ENCODE peak calls at places on chromosomes 16 and 17, in eight cellular contexts. F, I, H, B, R, X, V and Z are unnamed samples.

GRCh38 chr17:76268015-76268749 is 3.0 kb downstream of the UBALD2 start:
- DNase-seq in F (peak), I (peak), H (peak), B (no peak), R (peak), X (peak), V (peak), Z (peak)

GRCh38 chr17:50459081-50459676 is 9.5 kb downstream of the CHAD start:
- DNase-seq in F (no peak), I (peak), H (no peak), B (no peak), R (peak), X (no peak), V (peak), Z (no peak)

GRCh38 chr17:60525347-60525623 is 757 bp downstream of the APPBP2 start:
- DNase-seq in F (peak), I (peak), H (no peak), B (no peak), R (peak), X (no peak), V (no peak), Z (peak)

GRCh38 chr17:34847939-34848338 is 113.3 kb downstream of the CCT6B start:
- DNase-seq in F (no peak), I (no peak), H (no peak), B (no peak), R (no peak), X (no peak), V (no peak), Z (no peak)

GRCh38 chr16:77986021-77986420 is 36.3 kb upstream of the CLEC3A start:
- DNase-seq in F (no peak), I (no peak), H (no peak), B (no peak), R (no peak), X (no peak), V (no peak), Z (no peak)

GRCh38 chr16:84942786-84943185 is 68.5 kb downstream of the ZDHHC7 start:
- DNase-seq in F (no peak), I (peak), H (no peak), B (no peak), R (peak), X (no peak), V (peak), Z (peak)

GRCh38 chr17:34154916-34155730 is 100.0 kb upstream of the CCL2 start:
- DNase-seq in F (no peak), I (no peak), H (no peak), B (no peak), R (no peak), X (no peak), V (no peak), Z (no peak)

GRCh38 chr17:1490643-1491405 is 1.7 kb downstream of the MYO1C start:
- DNase-seq in F (peak), I (peak), H (peak), B (peak), R (peak), X (peak), V (no peak), Z (no peak)

GRCh38 chr17:2388020-2388704 is 12.7 kb downstream of the MNT start:
- DNase-seq in F (no peak), I (no peak), H (no peak), B (no peak), R (no peak), X (no peak), V (no peak), Z (no peak)

GRCh38 chr17:53264730-53265129 is 558.0 kb upstream of the KIF2B start:
- DNase-seq in F (no peak), I (no peak), H (no peak), B (no peak), R (no peak), X (no peak), V (no peak), Z (no peak)

GRCh38 chr16:82643136-82643535 is 16.4 kb downstream of the CDH13 start:
- DNase-seq in F (no peak), I (no peak), H (no peak), B (no peak), R (no peak), X (no peak), V (no peak), Z (no peak)

GRCh38 chr17:47733414-47734288 is 615 bp downstream of the TBX21 start:
- DNase-seq in F (no peak), I (peak), H (no peak), B (no peak), R (no peak), X (no peak), V (no peak), Z (no peak)

GRCh38 chr17:80246266-80246681 is 14.4 kb upstream of the RNF213 start:
- DNase-seq in F (no peak), I (no peak), H (peak), B (no peak), R (no peak), X (no peak), V (no peak), Z (no peak)

GRCh38 chr16:79714440-79714839 is 113.9 kb upstream of the MAF start:
- DNase-seq in F (no peak), I (no peak), H (no peak), B (no peak), R (no peak), X (no peak), V (no peak), Z (no peak)

GRCh38 chr17:72121164-72122001 is 563 bp downstream of the SOX9 start:
- DNase-seq in F (peak), I (peak), H (peak), B (peak), R (peak), X (peak), V (no peak), Z (peak)

GRCh38 chr17:35684046-35684802 is 47.2 kb upstream of the RASL10B start:
- DNase-seq in F (no peak), I (peak), H (no peak), B (no peak), R (peak), X (no peak), V (peak), Z (peak)

GRCh38 chr17:50452627-50453300 is 15.9 kb downstream of the CHAD start:
- DNase-seq in F (no peak), I (peak), H (no peak), B (peak), R (peak), X (no peak), V (no peak), Z (no peak)

GRCh38 chr16:495127-495748 is 32.3 kb upstream of the CAPN15 start:
- DNase-seq in F (no peak), I (peak), H (no peak), B (peak), R (peak), X (no peak), V (peak), Z (no peak)

GRCh38 chr16:57240872-57241271 is 4.2 kb upstream of the ARL2BP start:
- DNase-seq in F (no peak), I (no peak), H (no peak), B (no peak), R (no peak), X (no peak), V (no peak), Z (no peak)

GRCh38 chr16:84766978-84767773 is 52.6 kb upstream of the CRISPLD2 start:
- DNase-seq in F (no peak), I (no peak), H (no peak), B (no peak), R (no peak), X (no peak), V (no peak), Z (no peak)

GRCh38 chr17:7897773-7898172 is 9.2 kb downstream of the CHD3 start:
- DNase-seq in F (no peak), I (peak), H (no peak), B (no peak), R (peak), X (no peak), V (peak), Z (no peak)

GRCh38 chr17:61076649-61077048 is 323.0 kb upstream of the TBX2 start:
- DNase-seq in F (no peak), I (peak), H (no peak), B (no peak), R (peak), X (no peak), V (peak), Z (peak)

GRCh38 chr16:17724242-17724898 is 253.6 kb upstream of the XYLT1 start:
- DNase-seq in F (no peak), I (peak), H (no peak), B (no peak), R (no peak), X (no peak), V (peak), Z (peak)

GRCh38 chr17:27157297-27157696 is 136.6 kb upstream of the WSB1 start:
- DNase-seq in F (no peak), I (no peak), H (peak), B (no peak), R (no peak), X (no peak), V (no peak), Z (no peak)

GRCh38 chr17:48609754-48610281 is 999 bp downstream of the HOXB7 start:
- DNase-seq in F (no peak), I (no peak), H (no peak), B (no peak), R (no peak), X (no peak), V (no peak), Z (no peak)

GRCh38 chr16:75566889-75567255 is 693 bp downstream of the GABARAPL2 start:
- DNase-seq in F (no peak), I (peak), H (peak), B (no peak), R (peak), X (no peak), V (no peak), Z (no peak)

GRCh38 chr17:75540923-75541503 is 15.5 kb downstream of the LLGL2 start:
- DNase-seq in F (no peak), I (no peak), H (no peak), B (no peak), R (no peak), X (no peak), V (no peak), Z (no peak)

GRCh38 chr16:14464192-14464591 is 165.9 kb downstream of the PARN start:
- DNase-seq in F (no peak), I (no peak), H (no peak), B (no peak), R (no peak), X (no peak), V (no peak), Z (no peak)

GRCh38 chr17:74148901-74149596 is 54.4 kb upstream of the RPL38 start:
- DNase-seq in F (no peak), I (no peak), H (no peak), B (no peak), R (no peak), X (no peak), V (no peak), Z (no peak)

GRCh38 chr16:66491716-66492064 is 58.2 kb downstream of the TK2 start:
- DNase-seq in F (no peak), I (no peak), H (no peak), B (no peak), R (no peak), X (no peak), V (no peak), Z (no peak)

GRCh38 chr16:8851761-8852403 is 16.9 kb downstream of the CARHSP1 start:
- DNase-seq in F (no peak), I (no peak), H (no peak), B (no peak), R (no peak), X (no peak), V (no peak), Z (no peak)

GRCh38 chr17:73738751-73739575 is 94.7 kb upstream of the SDK2 start:
- DNase-seq in F (no peak), I (no peak), H (no peak), B (no peak), R (no peak), X (no peak), V (no peak), Z (no peak)

GRCh38 chr16:64892843-64893242 is 229.0 kb downstream of the CDH11 start:
- DNase-seq in F (no peak), I (peak), H (no peak), B (no peak), R (peak), X (no peak), V (peak), Z (peak)

GRCh38 chr16:26301516-26301915 is 609.8 kb downstream of the HS3ST4 start:
- DNase-seq in F (no peak), I (no peak), H (no peak), B (no peak), R (no peak), X (no peak), V (no peak), Z (no peak)

GRCh38 chr16:30382398-30383015 is at the start of gene SEPTIN1:
- DNase-seq in F (no peak), I (no peak), H (no peak), B (no peak), R (no peak), X (no peak), V (no peak), Z (no peak)

GRCh38 chr16:1769402-1770300 is 1.7 kb downstream of the NME3 start:
- DNase-seq in F (no peak), I (no peak), H (peak), B (no peak), R (no peak), X (no peak), V (no peak), Z (no peak)

GRCh38 chr17:42512246-42512645 is 23.8 kb upstream of the NAGLU start:
- DNase-seq in F (no peak), I (no peak), H (no peak), B (no peak), R (no peak), X (no peak), V (no peak), Z (no peak)

GRCh38 chr17:42514867-42515266 is 21.2 kb upstream of the NAGLU start:
- DNase-seq in F (no peak), I (no peak), H (no peak), B (no peak), R (no peak), X (no peak), V (no peak), Z (no peak)

GRCh38 chr17:42514279-42514678 is 21.8 kb upstream of the NAGLU start:
- DNase-seq in F (no peak), I (no peak), H (no peak), B (no peak), R (no peak), X (no peak), V (no peak), Z (no peak)

GRCh38 chr17:42512733-42513251 is 23.2 kb upstream of the NAGLU start:
- DNase-seq in F (no peak), I (no peak), H (no peak), B (no peak), R (no peak), X (no peak), V (no peak), Z (no peak)

GRCh38 chr17:42513686-42514085 is 22.4 kb upstream of the NAGLU start:
- DNase-seq in F (no peak), I (no peak), H (no peak), B (no peak), R (no peak), X (no peak), V (no peak), Z (no peak)
- H3K27ac ChIP-seq in F (no peak), I (no peak), H (peak), B (no peak), R (no peak), X (peak), V (no peak), Z (no peak)

GRCh38 chr17:81483862-81484194 is 28.8 kb downstream of the ACTG1 start:
- DNase-seq in F (peak), I (no peak), H (no peak), B (no peak), R (no peak), X (no peak), V (no peak), Z (no peak)
- H3K4me3 ChIP-seq in F (peak), I (peak), H (peak), B (no peak), R (peak), X (peak), V (peak), Z (no peak)

DNA sequence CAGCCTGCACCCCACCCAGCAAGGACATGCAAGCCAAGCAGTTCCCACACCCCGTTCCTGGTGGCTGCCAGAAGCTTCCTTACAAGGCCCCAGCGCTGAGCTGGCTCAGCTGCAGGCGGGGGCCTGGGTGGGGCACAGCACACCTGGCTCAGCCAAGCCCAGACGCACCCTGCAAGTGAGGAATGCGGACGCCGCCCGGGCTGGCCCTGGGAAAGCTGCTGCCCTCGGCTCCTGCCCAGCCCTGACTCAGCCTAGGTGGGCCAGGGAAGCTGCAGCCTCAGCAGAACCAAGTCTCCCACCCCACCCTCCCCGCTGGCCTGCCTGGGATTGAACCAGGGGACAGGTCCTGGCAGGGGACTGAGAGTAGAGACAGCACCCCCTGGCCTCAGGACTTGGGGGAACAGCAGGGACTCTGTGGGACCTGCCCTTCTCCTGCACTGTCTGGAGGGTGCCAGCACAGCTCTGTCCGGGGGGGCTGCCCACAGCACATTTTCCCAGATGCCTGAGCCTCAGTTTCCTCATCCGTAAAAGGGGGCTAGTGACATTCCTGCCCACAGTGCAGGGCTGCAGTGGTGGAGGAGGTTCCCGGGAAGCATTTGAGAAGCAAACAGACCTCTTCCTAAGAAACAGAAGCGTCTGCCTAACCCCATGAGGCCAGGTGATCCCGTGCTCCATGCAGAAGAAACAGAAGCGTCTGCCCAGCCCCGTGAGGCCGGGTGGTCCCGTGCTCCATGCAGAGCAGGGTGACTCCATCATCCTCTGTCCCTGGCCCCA is 29.9 kb upstream of the KRT17 start:
- DNase-seq in F (peak), I (no peak), H (peak), B (peak), R (no peak), X (no peak), V (no peak), Z (no peak)
- H3K27ac ChIP-seq in F (peak), I (no peak), H (no peak), B (peak), R (no peak), X (no peak), V (no peak), Z (no peak)

DNA sequence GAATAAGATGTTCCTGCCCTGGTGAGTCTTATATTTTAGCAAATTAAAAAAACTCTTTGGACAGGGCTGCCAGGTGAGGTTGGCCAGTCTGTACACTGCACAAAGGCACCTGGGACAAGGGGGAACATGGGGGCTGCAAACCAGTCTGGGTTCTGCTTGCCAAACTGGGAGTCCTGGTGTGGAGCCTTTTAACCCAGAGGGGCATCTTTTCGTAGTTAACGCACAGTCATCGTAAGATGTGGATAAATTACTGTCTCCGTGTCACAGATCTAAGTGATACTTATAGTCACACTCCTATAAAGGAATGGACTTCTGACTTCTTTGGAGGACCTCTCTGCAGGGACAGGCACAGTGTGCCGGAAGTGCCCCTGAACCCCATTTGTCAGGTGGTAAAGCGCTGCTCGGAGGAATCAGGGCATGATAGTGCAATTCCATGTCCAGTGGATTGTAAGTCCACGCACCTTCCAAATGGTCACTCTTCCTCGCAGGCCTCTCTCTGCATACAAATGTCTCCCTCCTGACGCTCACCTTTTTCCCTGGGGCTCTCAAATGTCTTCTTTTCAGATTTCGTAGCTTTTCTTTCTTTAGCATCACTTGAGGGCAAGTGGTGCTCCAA is 14.7 kb downstream of the DEXI start:
- DNase-seq in F (no peak), I (no peak), H (no peak), B (no peak), R (no peak), X (no peak), V (no peak), Z (no peak)
- H3K4me3 ChIP-seq in F (no peak), I (no peak), H (no peak), B (no peak), R (no peak), X (no peak), V (no peak), Z (no peak)

GRCh38 chr17:37177234-37177633 is 198.6 kb upstream of the C17orf78 start:
- DNase-seq in F (no peak), I (no peak), H (no peak), B (no peak), R (no peak), X (no peak), V (no peak), Z (no peak)
- H3K27ac ChIP-seq in F (no peak), I (no peak), H (no peak), B (no peak), R (peak), X (no peak), V (no peak), Z (peak)

GRCh38 chr16:31888735-31889134 is 15.1 kb downstream of the ZNF267 start:
- DNase-seq in F (no peak), I (no peak), H (no peak), B (no peak), R (no peak), X (no peak), V (no peak), Z (no peak)
- H3K4me3 ChIP-seq in F (no peak), I (no peak), H (no peak), B (no peak), R (no peak), X (no peak), V (no peak), Z (no peak)

DNA sequence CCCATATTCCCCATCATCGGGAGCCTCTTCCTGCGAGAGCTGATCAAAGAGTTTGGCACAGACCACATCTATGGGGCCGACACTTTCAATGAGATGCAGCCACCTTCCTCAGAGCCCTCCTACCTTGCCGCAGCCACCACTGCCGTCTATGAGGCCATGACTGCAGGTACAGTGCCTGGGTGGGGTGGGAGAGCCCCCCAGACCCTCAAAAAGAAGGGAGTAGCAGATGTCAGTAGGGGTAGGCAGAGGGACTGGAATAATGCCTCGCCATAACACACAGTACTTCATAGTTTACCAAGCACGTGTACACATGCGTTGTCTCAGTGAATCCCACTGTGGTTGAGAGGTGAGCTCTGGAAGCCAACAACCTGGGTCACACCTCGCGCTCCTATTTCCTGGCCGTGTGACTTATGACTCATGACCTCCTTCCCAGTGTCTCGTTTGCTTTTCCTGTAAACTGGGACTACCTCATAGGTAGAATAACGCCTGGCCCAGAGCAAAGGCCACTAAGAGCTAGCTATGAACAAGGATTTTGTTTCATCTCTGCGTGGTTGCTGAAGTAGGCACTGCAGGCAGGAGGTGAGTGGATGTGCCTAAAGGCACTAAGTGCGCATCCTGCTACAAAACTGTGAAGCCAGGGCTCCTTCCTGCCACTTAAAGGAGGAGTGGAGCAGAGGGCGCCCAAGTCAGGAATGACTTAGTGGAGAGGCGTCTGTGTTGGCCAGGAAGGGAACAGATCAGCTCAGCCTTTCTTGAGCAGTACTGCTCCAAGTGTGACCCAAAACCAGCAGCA is 5.2 kb downstream of the NAGLU start:
- DNase-seq in F (no peak), I (no peak), H (peak), B (no peak), R (no peak), X (no peak), V (no peak), Z (no peak)
- H3K27ac ChIP-seq in F (no peak), I (no peak), H (peak), B (peak), R (no peak), X (no peak), V (no peak), Z (no peak)

GRCh38 chr17:45429338-45430005 is 3.2 kb downstream of the ARHGAP27 start:
- DNase-seq in F (no peak), I (peak), H (peak), B (no peak), R (peak), X (no peak), V (no peak), Z (no peak)
- H3K4me3 ChIP-seq in F (no peak), I (no peak), H (no peak), B (no peak), R (no peak), X (peak), V (no peak), Z (no peak)